ENCODE peak calls at places on chromosomes 16 and 17, in four cellular contexts. N is colonic mucosa, M is AG10803, X is lower lobe of right lung. I is an unnamed sample.
A peak's percentile ranks its signal among the peaks of the same experiment; 100 is the strongest.

GRCh38 chr17:19013806-19014627 is 9.5 kb upstream of the FAM83G start:
- DNase-seq in X (peak; percentile 21), M (no peak), N (no peak), I (no peak)

GRCh38 chr16:77736879-77737278 is 14.6 kb downstream of the NUDT7 start:
- DNase-seq in M (no peak), X (no peak), N (no peak), I (no peak)

GRCh38 chr17:8062807-8063483 is 24.1 kb downstream of the ALOX15B start:
- DNase-seq in N (no peak), M (no peak), X (no peak), I (peak; percentile 20)

GRCh38 chr17:19414396-19415280 is 3.6 kb downstream of the RNF112 start:
- DNase-seq in X (no peak), N (no peak), M (no peak), I (no peak)

GRCh38 chr16:71920658-71921057 is 25.3 kb downstream of the IST1 start:
- DNase-seq in X (no peak), M (no peak), N (no peak), I (no peak)

GRCh38 chr17:17842111-17842876 is 5.5 kb upstream of the SREBF1 start:
- DNase-seq in M (no peak), X (no peak), N (no peak), I (no peak)

GRCh38 chr16:79651363-79651762 is 50.8 kb upstream of the MAF start:
- DNase-seq in N (peak; percentile 52), M (peak; percentile 29), X (no peak), I (peak; percentile 9)

GRCh38 chr16:65510850-65511249 is 389.0 kb upstream of the CDH11 start:
- DNase-seq in X (no peak), M (no peak), N (no peak), I (no peak)

GRCh38 chr17:43545383-43545632 is 832 bp downstream of the ETV4 start:
- DNase-seq in X (no peak), M (no peak), N (no peak), I (no peak)

GRCh38 chr16:81158964-81159363 is 62.8 kb upstream of the GCSH start:
- DNase-seq in M (no peak), N (no peak), X (no peak), I (no peak)

GRCh38 chr16:19639986-19640421 is 78.0 kb downstream of the KNOP1 start:
- DNase-seq in X (no peak), N (no peak), M (no peak), I (no peak)

GRCh38 chr17:1177099-1177996 is 2.4 kb downstream of the ABR start:
- DNase-seq in M (peak; percentile 50), X (no peak), N (no peak), I (peak; percentile 76)

GRCh38 chr17:13601776-13602551 is at the start of gene HS3ST3A1:
- DNase-seq in M (peak; percentile 85), N (peak; percentile 30), X (peak; percentile 50), I (peak; percentile 81)

GRCh38 chr17:31446195-31446967 is 54.9 kb downstream of the RAB11FIP4 start:
- DNase-seq in M (no peak), N (no peak), X (no peak), I (no peak)
- TF ChIP-seq CTCF in M (peak; percentile 28), N (no peak), X (no peak), I (no peak)

GRCh38 chr16:155031-155398 is 2.6 kb downstream of the HBZ start:
- DNase-seq in X (no peak), N (no peak), M (no peak), I (no peak)
- H3K4me3 ChIP-seq in X (peak overlapping the region; percentile 59), N (no peak overlapping the region), M (no peak overlapping the region), I (no peak overlapping the region)

GRCh38 chr16:66924527-66925321 is 611 bp downstream of the RRAD start:
- DNase-seq in M (no peak), X (peak; percentile 67), N (peak; percentile 55), I (no peak)
- TF ChIP-seq CTCF in M (no peak), X (peak; percentile 39), N (peak; percentile 15), I (peak; percentile 8)

GRCh38 chr17:50475362-50475761 is 3.3 kb upstream of the RSAD1 start:
- DNase-seq in X (peak; percentile 3), M (no peak), N (no peak), I (no peak)
- H3K4me3 ChIP-seq in X (no peak overlapping the region), M (no peak overlapping the region), N (no peak overlapping the region), I (no peak overlapping the region)

GRCh38 chr17:9676084-9676483 is 30.8 kb downstream of the USP43 start:
- DNase-seq in N (no peak), M (no peak), X (no peak), I (no peak)
- TF ChIP-seq CTCF in N (peak; percentile 33), M (peak; percentile 44), X (peak; percentile 23), I (no peak)

DNA sequence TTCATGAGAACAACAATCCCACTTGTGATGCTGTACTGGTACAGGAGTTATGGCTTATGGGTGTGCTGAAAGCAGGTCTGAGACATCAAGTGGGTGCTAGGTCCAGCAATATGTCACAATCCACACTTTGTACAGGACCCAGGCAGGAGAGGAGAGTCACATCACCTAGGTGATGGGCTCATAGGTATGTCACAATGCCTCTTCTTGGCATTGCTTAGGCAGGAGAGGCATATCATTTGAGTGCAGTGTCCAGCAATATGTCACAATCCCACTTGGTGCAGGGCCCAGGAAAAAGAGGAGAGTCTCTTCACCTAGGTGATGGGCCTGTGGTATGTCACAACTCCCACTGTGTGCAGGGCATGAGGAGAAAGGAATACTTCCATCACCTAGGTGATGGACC is 2110.0 kb downstream of the TP53TG3F start:
- DNase-seq in M (no peak), X (no peak), N (no peak), I (no peak)
- H3K4me3 ChIP-seq in M (no peak overlapping the region), X (no peak overlapping the region), N (no peak overlapping the region), I (no peak overlapping the region)

GRCh38 chr16:2284797-2285576 is 17.1 kb upstream of the RNPS1 start:
- DNase-seq in X (no peak), M (no peak), N (no peak), I (no peak)
- TF ChIP-seq CTCF in X (no peak), M (no peak), N (no peak), I (no peak)